ENCODE peak calls at places on chromosomes 3 and 15, in nine cellular contexts. E is sigmoid colon; H is fibroblast of the aortic adventitia; Q is SK-N-SH; G is CD8-positive, alpha-beta memory T cell; Y is pancreas; Z is ovary; V is Peyer's patch; F is uterus. S is an unnamed sample.

GRCh38 chr15:74136584-74137543 is 6.5 kb downstream of the ISLR2 start:
- DNase-seq in Y (no peak), G (no peak), E (no peak), Q (no peak), V (no peak), H (peak), F (no peak), Z (no peak), S (no peak)

GRCh38 chr3:44104668-44105321 is 136.9 kb upstream of the TOPAZ1 start:
- DNase-seq in G (no peak), H (peak), E (no peak), Y (no peak), Z (no peak), F (no peak), V (no peak), Q (no peak), S (no peak)

GRCh38 chr15:68620721-68621528 is 42.1 kb downstream of the CORO2B start:
- DNase-seq in E (peak), Q (no peak), Z (peak), G (no peak), F (peak), H (peak), Y (no peak), V (no peak), S (peak)

GRCh38 chr15:58467722-58468436 is 36.1 kb downstream of the LIPC start:
- DNase-seq in V (no peak), Z (peak), F (no peak), E (no peak), Q (no peak), Y (no peak), G (no peak), H (no peak), S (no peak)

GRCh38 chr3:196712514-196713413 is 587 bp downstream of the PIGX start:
- DNase-seq in V (peak), Z (peak), Q (no peak), Y (peak), E (peak), F (peak), H (peak), G (peak), S (peak)

GRCh38 chr3:71752911-71753715 is 542 bp upstream of the GPR27 start:
- DNase-seq in Z (no peak), E (no peak), Q (peak), F (no peak), Y (no peak), H (no peak), G (no peak), V (no peak), S (no peak)

GRCh38 chr3:122298239-122298638 is 26.8 kb upstream of the CSTA start:
- DNase-seq in G (no peak), F (no peak), Y (no peak), Q (no peak), Z (no peak), H (no peak), E (no peak), V (no peak), S (no peak)

GRCh38 chr15:50067254-50067653 is 51.8 kb downstream of the ATP8B4 start:
- DNase-seq in V (no peak), Q (no peak), E (no peak), F (no peak), H (no peak), Z (no peak), Y (no peak), G (no peak), S (no peak)

GRCh38 chr15:32842081-32842480 is 124.3 kb downstream of the GREM1 start:
- DNase-seq in E (no peak), Y (no peak), Z (no peak), F (no peak), G (no peak), Q (no peak), V (no peak), H (peak), S (no peak)

GRCh38 chr3:141804778-141805639 is 41.8 kb downstream of the GRK7 start:
- DNase-seq in Z (no peak), Q (no peak), F (no peak), Y (no peak), G (no peak), E (no peak), V (no peak), H (no peak), S (no peak)

DNA sequence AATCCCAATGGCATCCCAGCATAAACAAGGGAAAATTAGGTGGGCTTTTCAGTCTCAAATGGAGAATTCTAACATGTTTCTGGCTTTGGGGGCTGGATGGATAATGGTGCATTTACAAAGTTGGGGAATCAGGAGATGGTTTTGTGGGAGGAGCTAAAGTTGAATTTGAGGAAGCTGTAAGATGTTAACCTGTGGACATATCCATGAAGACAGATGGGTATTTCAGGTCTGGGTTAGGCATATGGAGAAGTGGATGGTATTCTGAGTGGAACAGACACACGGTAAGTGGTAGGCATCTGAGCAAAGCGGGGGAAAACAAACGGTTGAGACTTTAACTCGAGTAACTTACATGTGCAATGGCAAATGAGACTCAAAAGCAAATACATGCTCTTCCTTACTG is 1.7 kb upstream of the LMLN start:
- DNase-seq in Y (no peak), Q (no peak), G (no peak), H (no peak), E (no peak), V (no peak), F (no peak), Z (no peak), S (no peak)
- H3K4me3 ChIP-seq in Y (no peak), Q (no peak), G (no peak), H (no peak), E (no peak), V (no peak), F (no peak), Z (no peak), S (no peak)

GRCh38 chr3:64214697-64215018 is 10.6 kb downstream of the PRICKLE2 start:
- DNase-seq in G (no peak), Z (peak), H (peak), V (no peak), Q (no peak), F (peak), Y (no peak), E (peak), S (peak)
- H3K4me3 ChIP-seq in G (no peak), Z (peak), H (peak), V (no peak), Q (no peak), F (no peak), Y (peak), E (no peak), S (peak)

GRCh38 chr3:33658039-33658438 is 60.0 kb downstream of the CLASP2 start:
- DNase-seq in G (no peak), V (no peak), F (no peak), Q (no peak), E (no peak), Y (no peak), Z (no peak), H (no peak), S (no peak)
- H3K4me3 ChIP-seq in G (no peak), V (no peak), F (peak), Q (peak), E (peak), Y (peak), Z (peak), H (no peak), S (peak)

GRCh38 chr3:11610044-11610671 is 33.6 kb downstream of the VGLL4 start:
- DNase-seq in G (no peak), Y (no peak), Z (no peak), V (no peak), F (no peak), H (peak), Q (peak), E (no peak), S (peak)
- H3K4me3 ChIP-seq in G (no peak), Y (no peak), Z (peak), V (no peak), F (no peak), H (peak), Q (no peak), E (no peak), S (peak)